ENCODE peak calls at places on chromosome 7, in eight cellular contexts. C is AG10803; B is MV-4-11; Q is GM23338; G is naive thymus-derived CD8-positive, alpha-beta T cell; Z is activated CD4-positive, alpha-beta memory T cell treated with anti-CD3 and anti-CD28 coated beads, Interleukin-2, amount 10 ng/mL, durations not matched to agents 7 days and 5 days; L is stimulated activated CD8-positive, alpha-beta memory T cell treated with anti-CD3 and anti-CD28 coated beads, Interleukin-4, amount 100 ng/mL, for 4 hours; H is heart right ventricle. V is an unnamed sample.

GRCh38 chr7:18846765-18847215 is 270.6 kb downstream of the TWIST1 start:
- DNase-seq in C (peak), B (no peak), Q (no peak), G (no peak), Z (no peak), L (no peak), H (no peak), V (no peak)

GRCh38 chr7:4245866-4246470 is 436.1 kb upstream of the FOXK1 start:
- DNase-seq in C (no peak), B (no peak), Q (peak), G (no peak), Z (no peak), L (no peak), H (no peak), V (no peak)

GRCh38 chr7:31735991-31736982 is 49.3 kb downstream of the PPP1R17 start:
- DNase-seq in C (peak), B (peak), Q (peak), G (no peak), Z (peak), L (no peak), H (peak), V (peak)

GRCh38 chr7:3464900-3465622 is 164.0 kb downstream of the SDK1 start:
- DNase-seq in C (no peak), B (peak), Q (no peak), G (peak), Z (no peak), L (no peak), H (no peak), V (no peak)

GRCh38 chr7:24573554-24574338 is 494 bp downstream of the PALS2 start:
- DNase-seq in C (peak), B (peak), Q (peak), G (peak), Z (peak), L (peak), H (peak), V (peak)

GRCh38 chr7:135620447-135620846 is 41.9 kb upstream of the STMP1 start:
- DNase-seq in C (no peak), B (no peak), Q (no peak), G (no peak), Z (no peak), L (no peak), H (no peak), V (no peak)

GRCh38 chr7:93016085-93016471 is 101.7 kb downstream of the SAMD9 start:
- DNase-seq in C (peak), B (peak), Q (no peak), G (peak), Z (no peak), L (no peak), H (no peak), V (no peak)

GRCh38 chr7:112462236-112462635 is 12.0 kb downstream of the IFRD1 start:
- DNase-seq in C (peak), B (peak), Q (no peak), G (no peak), Z (no peak), L (no peak), H (peak), V (no peak)

GRCh38 chr7:95993420-95993819 is 221.1 kb downstream of the DYNC1I1 start:
- DNase-seq in C (no peak), B (no peak), Q (no peak), G (no peak), Z (no peak), L (no peak), H (no peak), V (no peak)

GRCh38 chr7:150986099-150986512 is 4.7 kb upstream of the NOS3 start:
- DNase-seq in C (peak), B (peak), Q (peak), G (peak), Z (peak), L (no peak), H (peak), V (no peak)

GRCh38 chr7:25830986-25831558 is 320.9 kb upstream of the NFE2L3 start:
- DNase-seq in C (no peak), B (no peak), Q (no peak), G (no peak), Z (no peak), L (no peak), H (no peak), V (no peak)

GRCh38 chr7:43639858-43640491 is 57.1 kb downstream of the STK17A start:
- DNase-seq in C (peak), B (no peak), Q (no peak), G (no peak), Z (no peak), L (no peak), H (peak), V (peak)

GRCh38 chr7:103073989-103074518 is 542 bp downstream of the FBXL13 start:
- DNase-seq in C (peak), B (no peak), Q (peak), G (no peak), Z (no peak), L (no peak), H (no peak), V (no peak)